ENCODE peak calls at places on chromosomes 4 and X, in ten cellular contexts. Z is NAMALWA, D is NCI-H748 treated with DMSO at 0.1 percent for 48 hours, U is germinal center, Q is HTR-8/SVneo, L is tibial nerve, A is NCI-H2029 treated with DMSO at 0.1 percent for 48 hours, P is naive B cell, O is lower leg skin, G is uterus. T is an unnamed sample.

GRCh38 chr4:26766142-26766541 is 94.5 kb upstream of the STIM2 start:
- DNase-seq in Z (no peak), D (no peak), U (no peak), Q (no peak), L (no peak), A (no peak), P (no peak), O (no peak), G (no peak), T (no peak)

GRCh38 chr4:75633846-75634245 is 3.5 kb upstream of the CDKL2 start:
- DNase-seq in Z (no peak), D (no peak), U (no peak), Q (no peak), L (no peak), A (no peak), P (no peak), O (no peak), G (no peak), T (no peak)

GRCh38 chrX:45850775-45851433 is 650.2 kb upstream of the DIPK2B start:
- DNase-seq in Z (peak; percentile 48), D (peak; percentile 48), U (no peak), Q (no peak), L (no peak), A (no peak), P (peak; percentile 2), O (peak; percentile 15), G (peak; percentile 19), T (peak; percentile 37)

GRCh38 chr4:74715731-74716435 is 78.4 kb downstream of the BTC start:
- DNase-seq in Z (no peak), D (no peak), U (no peak), Q (no peak), L (no peak), A (no peak), P (no peak), O (no peak), G (no peak), T (no peak)

GRCh38 chr4:112381996-112382692 is 85.0 kb downstream of the ALPK1 start:
- DNase-seq in Z (no peak), D (no peak), U (no peak), Q (no peak), L (no peak), A (peak; percentile 76), P (no peak), O (no peak), G (no peak), T (no peak)

GRCh38 chr4:140156529-140157171 is 2.7 kb upstream of the MAML3 start:
- DNase-seq in Z (peak; percentile 84), D (no peak), U (peak; percentile 32), Q (no peak), L (no peak), A (no peak), P (peak; percentile 79), O (no peak), G (no peak), T (no peak)

GRCh38 chr4:19213388-19213787 is 1038.3 kb upstream of the SLIT2 start:
- DNase-seq in Z (no peak), D (no peak), U (no peak), Q (no peak), L (no peak), A (no peak), P (no peak), O (no peak), G (no peak), T (no peak)

GRCh38 chr4:165537028-165537648 is 158.3 kb downstream of the CPE start:
- DNase-seq in Z (peak; percentile 54), D (peak; percentile 60), U (peak; percentile 24), Q (peak; percentile 41), L (peak; percentile 16), A (peak; percentile 17), P (peak; percentile 3), O (no peak), G (no peak), T (peak; percentile 57)

GRCh38 chr4:177051473-177052060 is 258.1 kb upstream of the NEIL3 start:
- DNase-seq in Z (peak; percentile 62), D (peak; percentile 40), U (peak; percentile 19), Q (peak; percentile 10), L (no peak), A (no peak), P (no peak), O (no peak), G (no peak), T (peak; percentile 19)

GRCh38 chr4:1997712-1998111 is 11.1 kb downstream of the NELFA start:
- DNase-seq in Z (no peak), D (no peak), U (no peak), Q (no peak), L (no peak), A (no peak), P (no peak), O (no peak), G (no peak), T (no peak)

GRCh38 chrX:3066555-3066954 is 25.3 kb downstream of the ARSF start:
- DNase-seq in Z (no peak), D (no peak), U (no peak), Q (no peak), L (no peak), A (no peak), P (no peak), O (peak; percentile 18), G (no peak), T (no peak)